ENCODE peak calls at places on chromosomes 12 and 14, in ten cellular contexts. One of them, this sample, is unnamed.

GRCh38 chr12:116881325-116881866 is at the start of gene HRK:
- DNase-seq in activated naive CD4-positive, alpha-beta T cell treated with anti-CD3 and anti-CD28 coated beads, Interleukin-2, amount 10 ng/mL, durations not matched to agents 7 days and 5 days: no peak
- DNase-seq in AG20443: no peak
- DNase-seq in HFFc6: no peak
- DNase-seq in NCI-H1105: peak
- DNase-seq in activated CD4-positive, alpha-beta T cell treated with anti-CD3 and anti-CD28 coated beads, Interleukin-2, amount 50 U/mL, for 1 hour: no peak
- DNase-seq in GM04503: no peak
- DNase-seq in cardiac fibroblast: no peak
- DNase-seq in MM.1S: peak
- DNase-seq in AG10803: no peak
- DNase-seq in this sample: no peak

GRCh38 chr14:68715032-68715924 is 77.6 kb downstream of the ZFP36L1 start:
- DNase-seq in MM.1S: no peak
- DNase-seq in activated naive CD4-positive, alpha-beta T cell treated with anti-CD3 and anti-CD28 coated beads, Interleukin-2, amount 10 ng/mL, durations not matched to agents 7 days and 5 days: peak
- DNase-seq in cardiac fibroblast: peak
- DNase-seq in activated CD4-positive, alpha-beta T cell treated with anti-CD3 and anti-CD28 coated beads, Interleukin-2, amount 50 U/mL, for 1 hour: no peak
- DNase-seq in AG20443: no peak
- DNase-seq in AG10803: peak
- DNase-seq in NCI-H1105: no peak
- DNase-seq in GM04503: no peak
- DNase-seq in HFFc6: no peak
- DNase-seq in this sample: peak

GRCh38 chr14:96423012-96423411 is 31.1 kb downstream of the AK7 start:
- DNase-seq in cardiac fibroblast: no peak
- DNase-seq in NCI-H1105: no peak
- DNase-seq in GM04503: no peak
- DNase-seq in AG10803: no peak
- DNase-seq in activated CD4-positive, alpha-beta T cell treated with anti-CD3 and anti-CD28 coated beads, Interleukin-2, amount 50 U/mL, for 1 hour: no peak
- DNase-seq in activated naive CD4-positive, alpha-beta T cell treated with anti-CD3 and anti-CD28 coated beads, Interleukin-2, amount 10 ng/mL, durations not matched to agents 7 days and 5 days: no peak
- DNase-seq in AG20443: no peak
- DNase-seq in HFFc6: no peak
- DNase-seq in MM.1S: no peak
- DNase-seq in this sample: no peak

GRCh38 chr12:53201170-53201541 is 5.9 kb downstream of the ITGB7 start:
- DNase-seq in activated CD4-positive, alpha-beta T cell treated with anti-CD3 and anti-CD28 coated beads, Interleukin-2, amount 50 U/mL, for 1 hour: no peak
- DNase-seq in AG20443: peak
- DNase-seq in GM04503: no peak
- DNase-seq in NCI-H1105: no peak
- DNase-seq in MM.1S: no peak
- DNase-seq in AG10803: peak
- DNase-seq in HFFc6: no peak
- DNase-seq in activated naive CD4-positive, alpha-beta T cell treated with anti-CD3 and anti-CD28 coated beads, Interleukin-2, amount 10 ng/mL, durations not matched to agents 7 days and 5 days: no peak
- DNase-seq in cardiac fibroblast: no peak
- DNase-seq in this sample: no peak

GRCh38 chr12:92080390-92081285 is 65.0 kb downstream of the BTG1 start:
- DNase-seq in activated CD4-positive, alpha-beta T cell treated with anti-CD3 and anti-CD28 coated beads, Interleukin-2, amount 50 U/mL, for 1 hour: no peak
- DNase-seq in MM.1S: peak
- DNase-seq in HFFc6: peak
- DNase-seq in activated naive CD4-positive, alpha-beta T cell treated with anti-CD3 and anti-CD28 coated beads, Interleukin-2, amount 10 ng/mL, durations not matched to agents 7 days and 5 days: peak
- DNase-seq in cardiac fibroblast: peak
- DNase-seq in NCI-H1105: no peak
- DNase-seq in AG20443: peak
- DNase-seq in GM04503: peak
- DNase-seq in AG10803: peak
- DNase-seq in this sample: peak

GRCh38 chr12:125346361-125346760 is 281.1 kb downstream of the AACS start:
- DNase-seq in activated naive CD4-positive, alpha-beta T cell treated with anti-CD3 and anti-CD28 coated beads, Interleukin-2, amount 10 ng/mL, durations not matched to agents 7 days and 5 days: no peak
- DNase-seq in cardiac fibroblast: no peak
- DNase-seq in GM04503: no peak
- DNase-seq in activated CD4-positive, alpha-beta T cell treated with anti-CD3 and anti-CD28 coated beads, Interleukin-2, amount 50 U/mL, for 1 hour: no peak
- DNase-seq in AG20443: no peak
- DNase-seq in MM.1S: peak
- DNase-seq in NCI-H1105: peak
- DNase-seq in HFFc6: no peak
- DNase-seq in AG10803: no peak
- DNase-seq in this sample: no peak

GRCh38 chr12:26564391-26564790 is 268.6 kb downstream of the ITPR2 start:
- DNase-seq in activated CD4-positive, alpha-beta T cell treated with anti-CD3 and anti-CD28 coated beads, Interleukin-2, amount 50 U/mL, for 1 hour: no peak
- DNase-seq in MM.1S: no peak
- DNase-seq in NCI-H1105: no peak
- DNase-seq in AG20443: no peak
- DNase-seq in GM04503: no peak
- DNase-seq in HFFc6: peak
- DNase-seq in AG10803: no peak
- DNase-seq in cardiac fibroblast: peak
- DNase-seq in activated naive CD4-positive, alpha-beta T cell treated with anti-CD3 and anti-CD28 coated beads, Interleukin-2, amount 10 ng/mL, durations not matched to agents 7 days and 5 days: no peak
- DNase-seq in this sample: no peak

GRCh38 chr14:70013269-70013873 is 134.2 kb downstream of the SMOC1 start:
- DNase-seq in AG10803: no peak
- DNase-seq in MM.1S: peak
- DNase-seq in activated CD4-positive, alpha-beta T cell treated with anti-CD3 and anti-CD28 coated beads, Interleukin-2, amount 50 U/mL, for 1 hour: no peak
- DNase-seq in activated naive CD4-positive, alpha-beta T cell treated with anti-CD3 and anti-CD28 coated beads, Interleukin-2, amount 10 ng/mL, durations not matched to agents 7 days and 5 days: peak
- DNase-seq in cardiac fibroblast: no peak
- DNase-seq in AG20443: no peak
- DNase-seq in GM04503: no peak
- DNase-seq in HFFc6: no peak
- DNase-seq in NCI-H1105: no peak
- DNase-seq in this sample: no peak

GRCh38 chr14:94685166-94685581 is 73.0 kb downstream of the SERPINA3 start:
- DNase-seq in activated naive CD4-positive, alpha-beta T cell treated with anti-CD3 and anti-CD28 coated beads, Interleukin-2, amount 10 ng/mL, durations not matched to agents 7 days and 5 days: no peak
- DNase-seq in cardiac fibroblast: no peak
- DNase-seq in activated CD4-positive, alpha-beta T cell treated with anti-CD3 and anti-CD28 coated beads, Interleukin-2, amount 50 U/mL, for 1 hour: no peak
- DNase-seq in GM04503: no peak
- DNase-seq in HFFc6: no peak
- DNase-seq in AG20443: no peak
- DNase-seq in MM.1S: no peak
- DNase-seq in NCI-H1105: no peak
- DNase-seq in AG10803: no peak
- DNase-seq in this sample: no peak

GRCh38 chr14:77338332-77338731 is 17.5 kb downstream of the GSTZ1 start:
- DNase-seq in activated naive CD4-positive, alpha-beta T cell treated with anti-CD3 and anti-CD28 coated beads, Interleukin-2, amount 10 ng/mL, durations not matched to agents 7 days and 5 days: no peak
- DNase-seq in cardiac fibroblast: no peak
- DNase-seq in NCI-H1105: no peak
- DNase-seq in AG20443: no peak
- DNase-seq in MM.1S: no peak
- DNase-seq in HFFc6: no peak
- DNase-seq in activated CD4-positive, alpha-beta T cell treated with anti-CD3 and anti-CD28 coated beads, Interleukin-2, amount 50 U/mL, for 1 hour: no peak
- DNase-seq in GM04503: no peak
- DNase-seq in AG10803: no peak
- DNase-seq in this sample: no peak

GRCh38 chr12:47534695-47535094 is 171.1 kb downstream of the RPAP3 start:
- DNase-seq in GM04503: no peak
- DNase-seq in cardiac fibroblast: peak
- DNase-seq in AG10803: peak
- DNase-seq in AG20443: peak
- DNase-seq in activated CD4-positive, alpha-beta T cell treated with anti-CD3 and anti-CD28 coated beads, Interleukin-2, amount 50 U/mL, for 1 hour: no peak
- DNase-seq in activated naive CD4-positive, alpha-beta T cell treated with anti-CD3 and anti-CD28 coated beads, Interleukin-2, amount 10 ng/mL, durations not matched to agents 7 days and 5 days: no peak
- DNase-seq in HFFc6: peak
- DNase-seq in MM.1S: peak
- DNase-seq in NCI-H1105: no peak
- DNase-seq in this sample: no peak

GRCh38 chr12:28824193-28824846 is 324.8 kb upstream of the FAR2 start:
- DNase-seq in NCI-H1105: no peak
- DNase-seq in AG10803: no peak
- DNase-seq in cardiac fibroblast: no peak
- DNase-seq in MM.1S: no peak
- DNase-seq in activated naive CD4-positive, alpha-beta T cell treated with anti-CD3 and anti-CD28 coated beads, Interleukin-2, amount 10 ng/mL, durations not matched to agents 7 days and 5 days: no peak
- DNase-seq in HFFc6: no peak
- DNase-seq in AG20443: no peak
- DNase-seq in activated CD4-positive, alpha-beta T cell treated with anti-CD3 and anti-CD28 coated beads, Interleukin-2, amount 50 U/mL, for 1 hour: no peak
- DNase-seq in GM04503: no peak
- DNase-seq in this sample: no peak

GRCh38 chr12:110908377-110909136 is 11.8 kb downstream of the MYL2 start:
- DNase-seq in HFFc6: no peak
- DNase-seq in NCI-H1105: no peak
- DNase-seq in activated CD4-positive, alpha-beta T cell treated with anti-CD3 and anti-CD28 coated beads, Interleukin-2, amount 50 U/mL, for 1 hour: no peak
- DNase-seq in cardiac fibroblast: no peak
- DNase-seq in AG10803: no peak
- DNase-seq in AG20443: no peak
- DNase-seq in activated naive CD4-positive, alpha-beta T cell treated with anti-CD3 and anti-CD28 coated beads, Interleukin-2, amount 10 ng/mL, durations not matched to agents 7 days and 5 days: no peak
- DNase-seq in GM04503: no peak
- DNase-seq in MM.1S: no peak
- DNase-seq in this sample: no peak

GRCh38 chr12:66032739-66033138 is 97.8 kb downstream of the LLPH start:
- DNase-seq in NCI-H1105: no peak
- DNase-seq in AG20443: no peak
- DNase-seq in HFFc6: no peak
- DNase-seq in MM.1S: no peak
- DNase-seq in activated naive CD4-positive, alpha-beta T cell treated with anti-CD3 and anti-CD28 coated beads, Interleukin-2, amount 10 ng/mL, durations not matched to agents 7 days and 5 days: no peak
- DNase-seq in cardiac fibroblast: no peak
- DNase-seq in AG10803: no peak
- DNase-seq in GM04503: no peak
- DNase-seq in activated CD4-positive, alpha-beta T cell treated with anti-CD3 and anti-CD28 coated beads, Interleukin-2, amount 50 U/mL, for 1 hour: no peak
- DNase-seq in this sample: no peak

GRCh38 chr14:29668201-29668600 is 259.4 kb downstream of the PRKD1 start:
- DNase-seq in activated CD4-positive, alpha-beta T cell treated with anti-CD3 and anti-CD28 coated beads, Interleukin-2, amount 50 U/mL, for 1 hour: no peak
- DNase-seq in GM04503: no peak
- DNase-seq in NCI-H1105: no peak
- DNase-seq in HFFc6: no peak
- DNase-seq in activated naive CD4-positive, alpha-beta T cell treated with anti-CD3 and anti-CD28 coated beads, Interleukin-2, amount 10 ng/mL, durations not matched to agents 7 days and 5 days: no peak
- DNase-seq in AG20443: no peak
- DNase-seq in AG10803: peak
- DNase-seq in MM.1S: no peak
- DNase-seq in cardiac fibroblast: no peak
- DNase-seq in this sample: no peak

GRCh38 chr12:130981156-130981789 is 27.6 kb downstream of the ADGRD1 start:
- DNase-seq in GM04503: no peak
- DNase-seq in activated naive CD4-positive, alpha-beta T cell treated with anti-CD3 and anti-CD28 coated beads, Interleukin-2, amount 10 ng/mL, durations not matched to agents 7 days and 5 days: no peak
- DNase-seq in HFFc6: no peak
- DNase-seq in NCI-H1105: no peak
- DNase-seq in cardiac fibroblast: no peak
- DNase-seq in MM.1S: no peak
- DNase-seq in activated CD4-positive, alpha-beta T cell treated with anti-CD3 and anti-CD28 coated beads, Interleukin-2, amount 50 U/mL, for 1 hour: no peak
- DNase-seq in AG20443: no peak
- DNase-seq in AG10803: no peak
- DNase-seq in this sample: no peak

GRCh38 chr12:113424915-113425823 is 3.0 kb downstream of the SDSL start:
- DNase-seq in HFFc6: peak
- DNase-seq in activated CD4-positive, alpha-beta T cell treated with anti-CD3 and anti-CD28 coated beads, Interleukin-2, amount 50 U/mL, for 1 hour: peak
- DNase-seq in cardiac fibroblast: peak
- DNase-seq in NCI-H1105: no peak
- DNase-seq in MM.1S: peak
- DNase-seq in AG20443: peak
- DNase-seq in activated naive CD4-positive, alpha-beta T cell treated with anti-CD3 and anti-CD28 coated beads, Interleukin-2, amount 10 ng/mL, durations not matched to agents 7 days and 5 days: peak
- DNase-seq in AG10803: peak
- DNase-seq in GM04503: no peak
- DNase-seq in this sample: no peak

GRCh38 chr14:104676130-104676693 is 13.2 kb upstream of the INF2 start:
- DNase-seq in activated naive CD4-positive, alpha-beta T cell treated with anti-CD3 and anti-CD28 coated beads, Interleukin-2, amount 10 ng/mL, durations not matched to agents 7 days and 5 days: no peak
- DNase-seq in HFFc6: no peak
- DNase-seq in AG10803: no peak
- DNase-seq in GM04503: no peak
- DNase-seq in cardiac fibroblast: no peak
- DNase-seq in NCI-H1105: no peak
- DNase-seq in AG20443: no peak
- DNase-seq in activated CD4-positive, alpha-beta T cell treated with anti-CD3 and anti-CD28 coated beads, Interleukin-2, amount 50 U/mL, for 1 hour: no peak
- DNase-seq in MM.1S: no peak
- DNase-seq in this sample: no peak

GRCh38 chr14:64536488-64537245 is 3.9 kb upstream of the HSPA2 start:
- DNase-seq in activated CD4-positive, alpha-beta T cell treated with anti-CD3 and anti-CD28 coated beads, Interleukin-2, amount 50 U/mL, for 1 hour: no peak
- DNase-seq in cardiac fibroblast: peak
- DNase-seq in HFFc6: peak
- DNase-seq in GM04503: peak
- DNase-seq in NCI-H1105: no peak
- DNase-seq in AG10803: peak
- DNase-seq in AG20443: peak
- DNase-seq in activated naive CD4-positive, alpha-beta T cell treated with anti-CD3 and anti-CD28 coated beads, Interleukin-2, amount 10 ng/mL, durations not matched to agents 7 days and 5 days: no peak
- DNase-seq in MM.1S: no peak
- DNase-seq in this sample: no peak

GRCh38 chr12:126798449-126798848 is 1468.5 kb upstream of the TMEM132C start:
- DNase-seq in NCI-H1105: no peak
- DNase-seq in activated CD4-positive, alpha-beta T cell treated with anti-CD3 and anti-CD28 coated beads, Interleukin-2, amount 50 U/mL, for 1 hour: no peak
- DNase-seq in GM04503: no peak
- DNase-seq in HFFc6: no peak
- DNase-seq in AG10803: no peak
- DNase-seq in cardiac fibroblast: no peak
- DNase-seq in activated naive CD4-positive, alpha-beta T cell treated with anti-CD3 and anti-CD28 coated beads, Interleukin-2, amount 10 ng/mL, durations not matched to agents 7 days and 5 days: no peak
- DNase-seq in AG20443: no peak
- DNase-seq in MM.1S: no peak
- DNase-seq in this sample: no peak

GRCh38 chr12:11927311-11927935 is 143.3 kb upstream of the BCL2L14 start:
- DNase-seq in GM04503: no peak
- DNase-seq in AG10803: no peak
- DNase-seq in activated naive CD4-positive, alpha-beta T cell treated with anti-CD3 and anti-CD28 coated beads, Interleukin-2, amount 10 ng/mL, durations not matched to agents 7 days and 5 days: no peak
- DNase-seq in activated CD4-positive, alpha-beta T cell treated with anti-CD3 and anti-CD28 coated beads, Interleukin-2, amount 50 U/mL, for 1 hour: no peak
- DNase-seq in HFFc6: no peak
- DNase-seq in cardiac fibroblast: peak
- DNase-seq in AG20443: no peak
- DNase-seq in NCI-H1105: no peak
- DNase-seq in MM.1S: no peak
- DNase-seq in this sample: no peak

GRCh38 chr14:68337279-68337678 is 455.6 kb downstream of the ZFP36L1 start:
- DNase-seq in GM04503: no peak
- DNase-seq in HFFc6: no peak
- DNase-seq in activated naive CD4-positive, alpha-beta T cell treated with anti-CD3 and anti-CD28 coated beads, Interleukin-2, amount 10 ng/mL, durations not matched to agents 7 days and 5 days: no peak
- DNase-seq in NCI-H1105: no peak
- DNase-seq in AG20443: no peak
- DNase-seq in MM.1S: peak
- DNase-seq in activated CD4-positive, alpha-beta T cell treated with anti-CD3 and anti-CD28 coated beads, Interleukin-2, amount 50 U/mL, for 1 hour: no peak
- DNase-seq in AG10803: no peak
- DNase-seq in cardiac fibroblast: no peak
- DNase-seq in this sample: no peak

GRCh38 chr14:99560946-99561683 is 42.9 kb downstream of the CCDC85C start:
- DNase-seq in GM04503: no peak
- DNase-seq in MM.1S: no peak
- DNase-seq in activated naive CD4-positive, alpha-beta T cell treated with anti-CD3 and anti-CD28 coated beads, Interleukin-2, amount 10 ng/mL, durations not matched to agents 7 days and 5 days: no peak
- DNase-seq in NCI-H1105: no peak
- DNase-seq in cardiac fibroblast: no peak
- DNase-seq in HFFc6: no peak
- DNase-seq in activated CD4-positive, alpha-beta T cell treated with anti-CD3 and anti-CD28 coated beads, Interleukin-2, amount 50 U/mL, for 1 hour: no peak
- DNase-seq in AG10803: no peak
- DNase-seq in AG20443: no peak
- DNase-seq in this sample: no peak

GRCh38 chr12:89383235-89384049 is 31.1 kb upstream of the DUSP6 start:
- DNase-seq in GM04503: no peak
- DNase-seq in activated CD4-positive, alpha-beta T cell treated with anti-CD3 and anti-CD28 coated beads, Interleukin-2, amount 50 U/mL, for 1 hour: no peak
- DNase-seq in AG10803: peak
- DNase-seq in AG20443: peak
- DNase-seq in NCI-H1105: no peak
- DNase-seq in cardiac fibroblast: no peak
- DNase-seq in MM.1S: no peak
- DNase-seq in activated naive CD4-positive, alpha-beta T cell treated with anti-CD3 and anti-CD28 coated beads, Interleukin-2, amount 10 ng/mL, durations not matched to agents 7 days and 5 days: no peak
- DNase-seq in HFFc6: no peak
- DNase-seq in this sample: no peak

GRCh38 chr14:20469890-20470858 is 968 bp downstream of the PNP start:
- DNase-seq in activated naive CD4-positive, alpha-beta T cell treated with anti-CD3 and anti-CD28 coated beads, Interleukin-2, amount 10 ng/mL, durations not matched to agents 7 days and 5 days: peak
- DNase-seq in AG20443: peak
- DNase-seq in HFFc6: peak
- DNase-seq in activated CD4-positive, alpha-beta T cell treated with anti-CD3 and anti-CD28 coated beads, Interleukin-2, amount 50 U/mL, for 1 hour: peak
- DNase-seq in MM.1S: peak
- DNase-seq in AG10803: peak
- DNase-seq in cardiac fibroblast: peak
- DNase-seq in GM04503: no peak
- DNase-seq in NCI-H1105: peak
- DNase-seq in this sample: no peak

GRCh38 chr12:42039146-42039545 is 105.5 kb downstream of the GXYLT1 start:
- DNase-seq in cardiac fibroblast: peak
- DNase-seq in AG20443: peak
- DNase-seq in activated CD4-positive, alpha-beta T cell treated with anti-CD3 and anti-CD28 coated beads, Interleukin-2, amount 50 U/mL, for 1 hour: no peak
- DNase-seq in AG10803: peak
- DNase-seq in MM.1S: no peak
- DNase-seq in activated naive CD4-positive, alpha-beta T cell treated with anti-CD3 and anti-CD28 coated beads, Interleukin-2, amount 10 ng/mL, durations not matched to agents 7 days and 5 days: no peak
- DNase-seq in NCI-H1105: no peak
- DNase-seq in GM04503: peak
- DNase-seq in HFFc6: peak
- DNase-seq in this sample: peak